ENCODE peak calls at places on chromosomes 1 and 21, in seven cellular contexts. S is RCC 7860, E is left colon, D is DND-41, C is amniotic stem cell, K is COR-L47, O is HS-5. T is an unnamed sample.

GRCh38 chr1:18170444-18170843 is 62.8 kb downstream of the IGSF21 start:
- DNase-seq in C (no peak), K (no peak), D (no peak), O (no peak), E (no peak), S (no peak), T (no peak)

GRCh38 chr1:18870325-18870865 is 10.9 kb upstream of the TAS1R2 start:
- DNase-seq in K (no peak), D (no peak), E (no peak), S (no peak), C (no peak), O (no peak), T (no peak)

GRCh38 chr1:38135621-38136414 is 89.2 kb upstream of the POU3F1 start:
- DNase-seq in C (no peak), S (no peak), O (no peak), D (no peak), K (no peak), E (no peak), T (no peak)

GRCh38 chr1:59718989-59719360 is 95.8 kb upstream of the HOOK1 start:
- DNase-seq in K (no peak), C (no peak), O (no peak), E (no peak), S (no peak), D (no peak), T (no peak)

GRCh38 chr1:154206212-154206611 is at the start of gene CFAP141:
- DNase-seq in S (peak; percentile 44), E (no peak), D (no peak), O (no peak), K (no peak), C (no peak), T (no peak)

GRCh38 chr1:202186327-202186726 is 7.3 kb upstream of the LGR6 start:
- DNase-seq in E (no peak), K (no peak), O (no peak), C (no peak), D (no peak), S (no peak), T (no peak)

GRCh38 chr1:38243106-38243505 is 196.5 kb upstream of the POU3F1 start:
- DNase-seq in K (no peak), C (no peak), S (no peak), D (no peak), O (no peak), E (peak; percentile 61), T (peak; percentile 53)

GRCh38 chr21:38661296-38662223 is 144.2 kb upstream of the ETS2 start:
- DNase-seq in E (peak; percentile 34), C (no peak), K (no peak), D (no peak), S (no peak), O (no peak), T (no peak)

GRCh38 chr1:231465051-231465450 is 43.0 kb upstream of the EGLN1 start:
- DNase-seq in S (no peak), E (no peak), K (no peak), D (no peak), O (no peak), C (no peak), T (no peak)

GRCh38 chr1:194289569-194290266 is 1103.3 kb upstream of the B3GALT2 start:
- DNase-seq in S (no peak), D (no peak), O (no peak), C (no peak), E (peak; percentile 23), K (no peak), T (no peak)

GRCh38 chr1:219660666-219661463 is 48.0 kb upstream of the ZC3H11B start:
- DNase-seq in D (no peak), C (peak; percentile 64), K (no peak), E (peak; percentile 69), S (peak; percentile 53), O (no peak), T (peak; percentile 85)

GRCh38 chr1:2639203-2639602 is 6.4 kb upstream of the MMEL1 start:
- DNase-seq in O (no peak), C (no peak), E (no peak), D (no peak), K (no peak), S (no peak), T (no peak)

GRCh38 chr1:27176954-27177353 is 22.0 kb upstream of the SLC9A1 start:
- DNase-seq in K (no peak), C (no peak), D (no peak), E (no peak), O (no peak), S (no peak), T (no peak)

GRCh38 chr1:1099506-1100183 is 16.2 kb downstream of the C1orf159 start:
- DNase-seq in E (no peak), S (no peak), O (no peak), K (no peak), C (no peak), D (no peak), T (no peak)

GRCh38 chr1:14824314-14824915 is 225.9 kb downstream of the KAZN start:
- DNase-seq in D (no peak), O (no peak), S (no peak), C (no peak), E (no peak), K (no peak), T (no peak)

GRCh38 chr1:41321277-41321676 is 40.0 kb upstream of the FOXO6 start:
- DNase-seq in D (no peak), K (no peak), E (no peak), C (no peak), S (no peak), O (no peak), T (no peak)

GRCh38 chr21:43345046-43345745 is 81.7 kb downstream of the SIK1 start:
- DNase-seq in D (no peak), E (no peak), S (no peak), K (no peak), O (no peak), C (no peak), T (no peak)

GRCh38 chr1:205976708-205977107 is 26.5 kb downstream of the RAB7B start:
- DNase-seq in K (no peak), E (no peak), D (no peak), S (peak; percentile 79), O (no peak), C (no peak), T (no peak)

GRCh38 chr1:43367026-43367903 is 546 bp downstream of the ELOVL1 start:
- DNase-seq in E (peak; percentile 50), D (peak; percentile 60), S (no peak), K (no peak), O (no peak), C (no peak), T (peak; percentile 60)

GRCh38 chr1:33088119-33088906 is 7.4 kb downstream of the AZIN2 start:
- DNase-seq in S (no peak), E (no peak), K (no peak), C (no peak), O (no peak), D (no peak), T (no peak)

GRCh38 chr1:57336793-57337192 is 87.1 kb downstream of the DAB1 start:
- DNase-seq in C (no peak), S (no peak), E (no peak), O (no peak), K (no peak), D (no peak), T (no peak)

GRCh38 chr1:65170511-65171142 is 22.6 kb downstream of the AK4 start:
- DNase-seq in K (no peak), D (no peak), S (no peak), O (no peak), C (no peak), E (no peak), T (peak; percentile 71)

GRCh38 chr1:99365545-99365944 is 101.3 kb downstream of the PLPPR4 start:
- DNase-seq in C (no peak), S (no peak), D (no peak), E (no peak), K (no peak), O (no peak), T (no peak)

GRCh38 chr1:25173809-25174320 is 58.4 kb downstream of the SYF2 start:
- DNase-seq in S (peak; percentile 19), C (no peak), E (no peak), K (no peak), D (no peak), O (no peak), T (no peak)

GRCh38 chr1:108817811-108818210 is 39.1 kb downstream of the AKNAD1 start:
- DNase-seq in D (no peak), C (no peak), K (no peak), O (no peak), S (no peak), E (no peak), T (no peak)